ENCODE peak calls at places on chromosomes 1 and 21, in five cellular contexts. M is H9, V is IMR-90, R is OCI-LY7, P is HCT116. C is an unnamed sample.
A peak's percentile ranks its signal among the peaks of the same experiment; 100 is the strongest.

GRCh38 chr1:96596226-96596625 is 125.4 kb upstream of the PTBP2 start:
- DNase-seq in V (peak; percentile 3), R (peak; percentile 33), M (peak; percentile 83), P (peak; percentile 55), C (no peak)

GRCh38 chr1:65108025-65108692 is 39.8 kb upstream of the AK4 start:
- DNase-seq in P (no peak), R (no peak), V (no peak), M (no peak), C (no peak)

GRCh38 chr21:29827236-29827635 is 112.6 kb downstream of the GRIK1 start:
- DNase-seq in M (no peak), R (no peak), P (no peak), V (no peak), C (no peak)

GRCh38 chr1:154405762-154406571 is 824 bp downstream of the IL6R start:
- DNase-seq in R (peak; percentile 11), P (no peak), M (no peak), V (peak; percentile 72), C (peak; percentile 47)

GRCh38 chr1:46613661-46614603 is 2.7 kb downstream of the MOB3C start:
- DNase-seq in P (no peak), V (peak; percentile 76), M (peak; percentile 92), R (peak; percentile 24), C (peak; percentile 85)

GRCh38 chr1:220791959-220792358 is 5.2 kb downstream of the MTARC1 start:
- DNase-seq in P (no peak), M (no peak), R (no peak), V (no peak), C (no peak)

GRCh38 chr1:41633764-41634163 is 149.3 kb upstream of the EDN2 start:
- DNase-seq in V (peak; percentile 32), R (no peak), M (no peak), P (no peak), C (no peak)

GRCh38 chr1:59057801-59058200 is 239.1 kb upstream of the FGGY start:
- DNase-seq in P (no peak), M (no peak), R (no peak), V (no peak), C (no peak)

GRCh38 chr21:41953249-41953830 is 478 bp downstream of the C2CD2 start:
- DNase-seq in P (no peak), R (no peak), V (no peak), M (no peak), C (no peak)

GRCh38 chr1:234486858-234487830 is 8.2 kb upstream of the TARBP1 start:
- DNase-seq in R (peak; percentile 77), P (no peak), V (peak; percentile 84), M (no peak), C (peak; percentile 49)

GRCh38 chr1:32470991-32471694 is 6.3 kb downstream of the ZBTB8B start:
- DNase-seq in M (peak; percentile 81), V (no peak), P (no peak), R (no peak), C (no peak)

DNA sequence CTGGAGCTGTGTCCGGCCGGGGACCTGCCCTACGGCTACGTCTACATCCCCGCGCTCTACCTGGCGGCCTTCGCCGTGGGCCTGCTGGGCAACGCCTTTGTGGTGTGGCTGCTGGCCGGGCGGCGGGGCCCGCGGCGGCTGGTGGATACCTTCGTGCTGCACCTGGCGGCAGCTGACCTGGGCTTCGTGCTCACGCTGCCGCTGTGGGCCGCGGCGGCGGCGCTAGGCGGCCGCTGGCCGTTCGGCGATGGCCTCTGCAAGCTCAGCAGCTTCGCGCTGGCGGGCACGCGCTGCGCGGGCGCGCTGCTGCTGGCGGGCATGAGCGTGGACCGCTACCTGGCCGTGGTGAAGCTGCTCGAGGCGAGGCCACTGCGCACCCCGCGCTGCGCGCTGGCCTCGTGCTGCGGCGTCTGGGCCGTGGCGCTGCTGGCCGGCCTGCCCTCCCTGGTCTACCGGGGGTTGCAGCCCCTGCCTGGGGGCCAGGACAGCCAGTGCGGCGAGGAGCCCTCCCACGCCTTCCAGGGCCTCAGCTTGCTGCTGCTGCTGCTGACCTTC is 412 bp downstream of the GPR25 start:
- DNase-seq in R (no peak), M (peak; percentile 63), P (no peak), V (no peak), C (peak; percentile 26)
- H2AFZ ChIP-seq in R (no peak overlapping the region), M (no peak overlapping the region), P (no peak overlapping the region), V (peak overlapping the region; percentile 82), C (no peak overlapping the region)

DNA sequence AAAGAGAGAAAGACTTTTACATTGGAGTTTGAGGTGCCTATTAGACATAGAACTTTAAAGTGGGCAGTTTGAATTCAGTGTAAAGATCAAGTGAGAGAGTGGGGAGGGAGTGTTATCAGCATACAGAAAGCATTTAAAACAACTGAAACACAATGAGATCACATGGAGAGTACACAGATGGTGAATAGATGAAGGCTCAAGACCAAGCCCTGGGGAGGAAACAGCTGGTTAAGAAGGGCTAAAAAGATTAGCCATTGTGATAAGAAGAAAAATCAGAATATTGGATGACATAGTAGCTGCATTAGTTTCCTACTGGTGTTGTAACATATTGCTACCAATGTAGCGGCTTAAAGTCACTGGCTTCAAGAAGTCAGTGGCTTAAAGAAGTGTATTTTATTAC is 443.5 kb upstream of the RGS18 start:
- DNase-seq in P (no peak), V (no peak), M (no peak), R (no peak), C (no peak)
- H2AFZ ChIP-seq in P (no peak overlapping the region), V (no peak overlapping the region), M (no peak overlapping the region), R (no peak overlapping the region), C (no peak overlapping the region)

DNA sequence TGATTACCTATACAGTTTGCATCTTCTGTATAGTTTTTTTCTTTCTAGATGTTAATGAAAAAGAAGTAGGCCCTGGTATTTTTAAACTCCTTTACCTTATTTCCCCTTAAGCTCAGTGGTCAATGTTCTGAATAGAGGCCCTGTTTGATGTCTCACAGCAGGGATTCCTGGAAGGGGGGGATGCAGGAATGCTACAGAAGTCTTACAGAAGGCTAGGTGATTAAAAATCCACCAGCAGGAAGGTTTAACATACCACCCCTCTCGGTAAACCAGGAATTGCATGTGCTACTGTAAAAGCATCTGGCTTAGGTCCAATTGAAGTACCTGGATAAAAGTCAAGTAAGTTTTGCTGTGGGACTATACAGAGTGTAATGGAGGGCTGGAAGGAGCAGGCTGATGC is 78.3 kb downstream of the NOS1AP start:
- DNase-seq in V (no peak), P (no peak), M (peak; percentile 74), R (no peak), C (no peak)
- H2AFZ ChIP-seq in V (no peak overlapping the region), P (no peak overlapping the region), M (no peak overlapping the region), R (no peak overlapping the region), C (no peak overlapping the region)

DNA sequence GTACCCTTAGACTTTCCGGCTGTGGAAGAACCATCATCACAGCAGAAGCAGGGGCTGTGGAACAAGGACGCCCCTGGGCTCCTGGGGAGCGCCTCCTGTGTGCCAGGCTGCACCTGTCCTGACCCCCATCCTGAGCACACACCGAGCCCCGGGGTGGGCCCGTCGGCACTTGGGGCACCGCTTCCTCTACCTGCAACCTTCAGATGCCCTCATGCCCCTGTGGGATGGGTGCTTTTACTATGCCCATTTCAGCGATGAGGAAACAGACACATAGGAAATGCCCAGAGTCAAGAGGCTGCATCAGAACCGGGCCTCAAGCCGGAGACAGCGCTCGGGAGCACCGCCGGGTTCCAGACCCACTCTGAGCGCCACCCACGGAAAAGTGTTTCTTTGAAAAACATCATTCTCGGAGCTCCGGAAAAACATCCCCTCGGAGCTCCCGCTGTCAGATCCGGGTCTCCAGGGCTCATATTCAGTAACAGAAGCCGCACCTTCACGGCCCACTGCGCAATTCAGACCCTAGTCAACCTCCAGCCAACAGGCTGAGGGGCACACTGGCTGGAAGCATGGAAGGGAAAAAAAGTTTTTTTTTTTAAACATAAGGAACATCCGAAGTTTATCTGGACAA is 8.0 kb downstream of the TPRG1L start:
- DNase-seq in P (no peak), M (no peak), R (no peak), V (no peak), C (no peak)
- H2AFZ ChIP-seq in P (no peak overlapping the region), M (no peak overlapping the region), R (no peak overlapping the region), V (no peak overlapping the region), C (no peak overlapping the region)

DNA sequence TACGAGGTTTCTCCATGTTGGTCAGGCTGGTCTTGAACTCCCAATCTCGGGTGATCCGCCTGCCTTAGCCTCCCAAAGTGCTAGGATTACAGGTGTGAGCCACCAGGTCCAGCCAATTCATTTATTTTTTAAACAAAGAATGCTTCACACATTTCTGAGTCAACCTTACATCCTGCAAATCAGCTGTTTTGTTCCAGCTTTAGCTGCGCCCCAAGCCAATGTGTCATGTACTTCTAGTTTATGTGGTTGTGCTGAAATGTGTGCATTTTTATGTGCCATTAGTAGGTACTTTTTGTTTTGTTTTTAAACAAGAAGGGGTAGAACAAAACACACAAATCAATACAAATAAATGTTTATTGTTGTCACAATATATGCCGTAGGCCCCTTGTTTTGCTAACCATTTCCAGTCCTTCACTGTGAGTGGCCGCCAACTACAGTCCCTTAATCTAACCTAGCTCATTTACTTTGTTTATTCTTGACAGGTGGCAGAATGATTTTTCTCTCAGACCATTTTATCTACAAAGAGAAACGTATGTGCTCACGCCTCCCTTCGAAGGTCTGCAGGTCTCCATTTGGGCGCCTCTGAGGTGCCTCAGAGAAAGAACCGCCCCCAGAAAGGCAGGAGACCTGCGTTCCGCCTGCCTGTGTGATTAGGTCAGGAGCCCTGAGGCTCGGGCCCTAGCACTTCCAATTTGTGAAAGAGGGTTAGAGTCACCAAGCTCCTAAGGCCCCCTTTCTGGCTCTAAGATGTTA is 2.8 kb upstream of the CASQ2 start:
- DNase-seq in V (no peak), M (peak; percentile 78), P (no peak), R (no peak), C (no peak)
- H2AFZ ChIP-seq in V (peak overlapping the region; percentile 56), M (peak overlapping the region; percentile 90), P (peak overlapping the region; percentile 98), R (no peak overlapping the region), C (peak overlapping the region; percentile 46)

GRCh38 chr1:211356723-211357418 is 30.2 kb downstream of the TRAF5 start:
- DNase-seq in P (no peak), M (no peak), R (no peak), V (peak; percentile 75), C (no peak)
- H2AFZ ChIP-seq in P (no peak overlapping the region), M (no peak overlapping the region), R (no peak overlapping the region), V (no peak overlapping the region), C (no peak overlapping the region)

DNA sequence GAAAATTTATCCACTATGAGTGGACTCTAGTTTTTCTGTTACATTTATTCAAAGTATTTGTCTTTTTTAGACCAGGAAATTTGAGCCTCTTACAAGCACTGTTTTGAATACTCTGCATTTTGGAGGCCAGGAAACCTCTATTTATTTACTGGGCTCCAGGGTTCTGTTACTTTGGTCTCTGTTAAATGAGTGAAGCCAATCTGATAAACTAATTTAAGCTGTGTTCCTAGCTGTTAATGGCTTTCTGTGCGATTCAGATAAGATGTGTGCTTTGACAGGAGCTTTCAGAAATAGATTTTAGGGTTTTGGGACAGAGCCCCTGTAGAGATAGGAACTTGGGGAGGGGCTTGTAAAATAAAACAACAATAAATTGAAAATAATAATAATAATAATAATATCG is 23.9 kb downstream of the ACKR1 start:
- DNase-seq in R (no peak), M (no peak), V (no peak), P (no peak), C (no peak)
- H2AFZ ChIP-seq in R (no peak overlapping the region), M (no peak overlapping the region), V (no peak overlapping the region), P (no peak overlapping the region), C (no peak overlapping the region)